ENCODE peak calls at places on chromosomes 12 and 14, in nine cellular contexts. K, Z, P, F, M, Y, D, S and O are unnamed samples.

GRCh38 chr14:98408713-98409112 is 863.3 kb downstream of the BCL11B start:
- DNase-seq in D (no peak), M (no peak), Y (no peak), S (no peak), Z (no peak), F (no peak), K (no peak), P (no peak), O (no peak)

GRCh38 chr14:75871181-75871880 is 110.5 kb downstream of the TGFB3 start:
- DNase-seq in K (no peak), M (no peak), Z (no peak), P (no peak), Y (no peak), S (no peak), F (no peak), D (no peak), O (no peak)

GRCh38 chr14:31205681-31206535 is 1.7 kb downstream of the HECTD1 start:
- DNase-seq in K (peak; percentile 10), S (peak; percentile 43), F (no peak), Y (no peak), D (no peak), M (no peak), Z (no peak), P (no peak), O (no peak)

GRCh38 chr12:127381043-127381668 is 885.8 kb upstream of the TMEM132C start:
- DNase-seq in S (no peak), M (peak; percentile 53), Y (no peak), Z (peak; percentile 94), F (no peak), D (no peak), K (peak; percentile 10), P (no peak), O (peak; percentile 25)

GRCh38 chr14:51242545-51243490 is 2.8 kb downstream of the TMX1 start:
- DNase-seq in Y (no peak), M (no peak), K (no peak), F (no peak), S (no peak), Z (no peak), D (no peak), P (no peak), O (no peak)

GRCh38 chr12:47394070-47394469 is 311.8 kb downstream of the RPAP3 start:
- DNase-seq in S (no peak), Y (no peak), P (no peak), M (no peak), Z (no peak), K (no peak), D (no peak), F (no peak), O (no peak)

GRCh38 chr12:109770104-109770860 is 56.7 kb downstream of the FAM222A start:
- DNase-seq in Z (peak; percentile 49), K (no peak), M (peak; percentile 24), D (peak; percentile 2), P (no peak), Y (no peak), S (no peak), F (no peak), O (peak; percentile 16)

GRCh38 chr12:115801826-115802225 is 475.7 kb downstream of the MED13L start:
- DNase-seq in K (no peak), D (no peak), Z (no peak), M (no peak), Y (no peak), F (no peak), P (no peak), S (no peak), O (peak; percentile 41)

GRCh38 chr14:89814126-89814525 is 140.4 kb downstream of the EFCAB11 start:
- DNase-seq in P (no peak), M (no peak), D (no peak), Z (no peak), F (no peak), K (no peak), S (no peak), Y (no peak), O (no peak)

GRCh38 chr14:89807905-89808304 is 146.6 kb downstream of the EFCAB11 start:
- DNase-seq in S (no peak), Y (no peak), D (no peak), Z (peak; percentile 41), K (no peak), F (no peak), P (no peak), M (no peak), O (no peak)

GRCh38 chr14:89807151-89807550 is 147.4 kb downstream of the EFCAB11 start:
- DNase-seq in S (no peak), D (no peak), F (no peak), Y (no peak), P (no peak), M (no peak), Z (no peak), K (no peak), O (no peak)

GRCh38 chr14:89813485-89814080 is 140.9 kb downstream of the EFCAB11 start:
- DNase-seq in P (peak; percentile 60), M (no peak), S (peak; percentile 83), Y (no peak), F (no peak), D (no peak), K (no peak), Z (no peak), O (no peak)

DNA sequence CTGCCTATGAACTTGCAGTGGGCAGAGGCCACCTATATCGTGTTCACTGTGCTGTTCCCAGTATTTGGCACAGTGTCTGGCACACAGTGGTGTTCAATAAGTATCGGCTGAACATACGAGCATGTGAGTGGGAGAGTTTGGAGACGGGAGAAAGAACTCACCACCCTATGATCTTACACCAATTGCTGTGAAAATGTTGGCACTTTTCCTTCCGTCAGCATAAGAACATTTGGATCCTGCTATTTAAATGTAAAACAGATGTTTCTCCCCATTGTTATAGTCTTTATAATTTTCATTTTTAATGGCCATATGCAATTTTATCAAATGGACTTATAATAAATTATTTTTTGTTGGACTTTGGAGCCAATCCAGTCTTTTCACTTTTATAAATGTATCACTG is 144.4 kb downstream of the EFCAB11 start:
- DNase-seq in Z (no peak), D (no peak), Y (no peak), M (no peak), K (no peak), S (no peak), F (no peak), P (no peak), O (no peak)
- H3K4me3 ChIP-seq in Z (no peak overlapping the region), D (no peak overlapping the region), Y (no peak overlapping the region), M (no peak overlapping the region), K (no peak overlapping the region), S (no peak overlapping the region), F (no peak overlapping the region), P (no peak overlapping the region), O (no peak overlapping the region)

DNA sequence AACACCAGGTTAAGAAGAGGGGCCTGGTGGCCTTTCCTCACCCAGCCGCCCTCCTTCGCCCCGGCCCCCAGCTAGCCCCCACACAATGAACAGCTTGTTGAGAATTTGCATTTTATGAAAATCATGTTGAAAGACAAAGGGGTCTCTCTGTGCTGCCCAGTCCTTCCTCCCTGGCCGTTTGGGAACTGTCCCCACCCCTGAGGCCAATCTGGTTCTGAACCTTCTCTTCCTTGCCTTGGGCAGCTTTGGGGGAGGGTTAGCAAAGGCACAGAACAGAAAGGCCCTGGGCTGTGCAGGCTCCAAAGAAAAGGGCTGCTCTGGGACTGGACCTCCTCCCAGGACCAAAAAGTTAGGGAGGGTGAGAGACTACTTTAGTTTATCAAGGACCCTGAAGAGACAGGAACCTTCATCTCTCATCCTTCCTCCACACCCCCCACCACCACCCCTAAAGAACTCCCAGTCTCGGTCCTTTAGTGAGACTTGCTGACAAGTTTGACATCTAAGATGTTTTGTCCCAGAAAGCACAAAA is 1.3 kb downstream of the TAMALIN start:
- DNase-seq in Z (peak; percentile 50), M (no peak), K (no peak), S (no peak), P (no peak), Y (no peak), D (no peak), F (no peak), O (no peak)
- H3K4me3 ChIP-seq in Z (no peak overlapping the region), M (peak overlapping the region; percentile 66), K (peak overlapping the region; percentile 29), S (peak overlapping the region; percentile 54), P (peak overlapping the region; percentile 65), Y (peak overlapping the region; percentile 69), D (peak overlapping the region; percentile 57), F (peak overlapping the region; percentile 52), O (peak overlapping the region; percentile 78)

DNA sequence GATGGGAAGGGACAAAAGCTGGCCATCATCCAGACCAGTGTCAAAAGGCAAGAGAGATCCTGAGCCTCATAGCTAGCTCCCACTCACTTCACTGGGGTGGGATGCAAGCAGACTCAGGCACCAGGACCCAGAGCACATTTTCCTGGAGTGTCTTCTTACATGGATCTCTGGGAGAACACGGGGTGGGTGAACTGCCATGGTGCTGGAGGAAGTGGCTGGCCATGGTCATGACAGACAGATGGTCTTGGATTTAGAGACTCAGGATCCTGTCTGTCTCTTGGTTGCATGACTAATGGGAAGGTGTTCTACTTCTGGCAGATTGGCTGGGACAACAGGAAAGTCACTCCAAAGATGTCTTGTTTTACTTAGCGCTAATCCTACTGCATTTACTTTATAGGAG is 311.5 kb downstream of the ATP23 start:
- DNase-seq in P (no peak), S (no peak), K (no peak), D (no peak), F (no peak), Z (no peak), Y (no peak), M (no peak), O (no peak)
- H3K4me3 ChIP-seq in P (no peak overlapping the region), S (no peak overlapping the region), K (no peak overlapping the region), D (no peak overlapping the region), F (no peak overlapping the region), Z (no peak overlapping the region), Y (no peak overlapping the region), M (no peak overlapping the region), O (no peak overlapping the region)

GRCh38 chr12:124455336-124455735 is 112.1 kb downstream of the NCOR2 start:
- DNase-seq in S (no peak), Y (no peak), D (no peak), Z (no peak), F (no peak), K (no peak), P (no peak), M (no peak), O (no peak)

GRCh38 chr12:124453419-124454351 is 113.7 kb downstream of the NCOR2 start:
- DNase-seq in M (peak; percentile 62), K (peak; percentile 76), F (peak; percentile 39), Z (peak; percentile 75), Y (peak; percentile 40), D (peak; percentile 90), S (no peak), P (no peak), O (peak; percentile 97)

GRCh38 chr12:124456133-124456651 is 111.2 kb downstream of the NCOR2 start:
- DNase-seq in D (no peak), Z (no peak), K (no peak), F (no peak), P (no peak), S (no peak), Y (no peak), M (no peak), O (no peak)

GRCh38 chr12:124454352-124454725 is 113.1 kb downstream of the NCOR2 start:
- DNase-seq in S (no peak), Y (no peak), M (no peak), Z (no peak), D (no peak), K (no peak), P (no peak), F (no peak), O (no peak)

DNA sequence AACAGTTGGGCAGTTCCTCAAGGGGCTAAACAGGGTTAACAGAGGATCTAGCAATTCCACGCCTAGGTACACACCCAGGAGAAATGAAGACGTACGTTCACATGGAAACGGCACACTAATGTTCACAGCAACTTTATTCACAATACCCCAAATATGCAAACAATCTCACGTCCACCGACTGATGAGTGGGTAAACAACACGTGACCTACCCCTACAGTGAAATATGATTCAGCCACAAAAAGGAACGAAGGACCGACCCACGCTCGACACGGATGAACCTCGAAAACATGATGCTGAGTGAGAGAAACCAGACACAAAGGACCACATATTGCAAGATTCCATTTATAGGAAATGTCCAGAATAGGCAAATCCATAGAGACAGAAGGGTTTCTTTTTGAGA is 112.7 kb downstream of the NCOR2 start:
- DNase-seq in D (no peak), Y (no peak), M (no peak), K (no peak), Z (no peak), S (peak; percentile 43), P (peak; percentile 39), F (no peak), O (no peak)
- H3K4me3 ChIP-seq in D (no peak overlapping the region), Y (no peak overlapping the region), M (no peak overlapping the region), K (no peak overlapping the region), Z (no peak overlapping the region), S (no peak overlapping the region), P (no peak overlapping the region), F (no peak overlapping the region), O (no peak overlapping the region)